ENCODE peak calls at places on chromosomes 3 and 15, in five cellular contexts. X is frontal cortex, U is caudate nucleus, C is H54, J is T47D. K is an unnamed sample.

GRCh38 chr3:134363381-134363755 is 10.9 kb downstream of the AMOTL2 start:
- DNase-seq in C (no peak), J (peak; percentile 22), U (no peak), X (no peak), K (no peak)

GRCh38 chr3:42061711-42062408 is 29.3 kb upstream of the TRAK1 start:
- DNase-seq in U (no peak), J (peak; percentile 42), C (peak; percentile 75), X (peak; percentile 46), K (peak; percentile 91)

GRCh38 chr3:141875893-141876380 is 506 bp upstream of the ATP1B3 start:
- DNase-seq in J (peak; percentile 82), U (no peak), X (peak; percentile 57), C (no peak), K (peak; percentile 64)

GRCh38 chr3:186915808-186916796 is 14.2 kb upstream of the ST6GAL1 start:
- DNase-seq in C (no peak), J (peak; percentile 56), X (no peak), U (no peak), K (no peak)

GRCh38 chr15:100650685-100651084 is 48.3 kb downstream of the ASB7 start:
- DNase-seq in X (no peak), J (peak; percentile 30), U (no peak), C (no peak), K (no peak)

GRCh38 chr3:137013955-137014688 is 56.3 kb downstream of the IL20RB start:
- DNase-seq in J (peak; percentile 94), U (peak; percentile 83), C (peak; percentile 78), X (peak; percentile 85), K (peak; percentile 92)

GRCh38 chr15:74400915-74401757 is 32.6 kb downstream of the SEMA7A start:
- DNase-seq in J (peak; percentile 41), C (no peak), X (no peak), U (no peak), K (peak; percentile 59)

GRCh38 chr3:42819351-42819965 is 10.2 kb downstream of the ACKR2 start:
- DNase-seq in J (peak; percentile 63), U (no peak), C (no peak), X (no peak), K (no peak)

GRCh38 chr15:43370310-43370974 is 401 bp downstream of the ZSCAN29 start:
- DNase-seq in U (no peak), C (peak; percentile 46), X (peak; percentile 28), J (no peak), K (peak; percentile 19)

GRCh38 chr3:193829781-193830180 is 236.8 kb downstream of the OPA1 start:
- DNase-seq in C (peak; percentile 57), U (no peak), J (peak; percentile 97), X (no peak), K (peak; percentile 76)

GRCh38 chr3:38133557-38134405 is 3.1 kb downstream of the ACAA1 start:
- DNase-seq in C (no peak), J (peak; percentile 65), X (no peak), U (no peak), K (no peak)

GRCh38 chr15:40233727-40234577 is 4.9 kb upstream of the PAK6 start:
- DNase-seq in J (no peak), X (no peak), U (no peak), C (no peak), K (no peak)

GRCh38 chr3:31911124-31911523 is 69.9 kb downstream of the OSBPL10 start:
- DNase-seq in J (no peak), U (no peak), C (no peak), X (no peak), K (no peak)

GRCh38 chr3:38227989-38228388 is 37.6 kb upstream of the SLC22A13 start:
- DNase-seq in X (no peak), C (no peak), J (no peak), U (no peak), K (peak; percentile 61)

GRCh38 chr3:25428003-25428861 is at the start of gene RARB:
- DNase-seq in J (peak; percentile 82), C (peak; percentile 55), X (peak; percentile 69), U (peak; percentile 34), K (peak; percentile 80)

GRCh38 chr3:159619341-159619885 is 369.2 kb upstream of the IL12A start:
- DNase-seq in U (no peak), J (no peak), X (no peak), C (no peak), K (no peak)

GRCh38 chr3:42823351-42823750 is 14.1 kb downstream of the ACKR2 start:
- DNase-seq in X (no peak), U (no peak), J (peak; percentile 84), C (no peak), K (no peak)

GRCh38 chr3:141926929-141927328 is 50.5 kb downstream of the ATP1B3 start:
- DNase-seq in J (no peak), X (no peak), U (no peak), C (no peak), K (no peak)

GRCh38 chr3:132399054-132399929 is 18.0 kb upstream of the DNAJC13 start:
- DNase-seq in U (no peak), J (peak; percentile 74), C (peak; percentile 28), X (peak; percentile 60), K (peak; percentile 39)

GRCh38 chr3:194876403-194877165 is 190.9 kb downstream of the FAM43A start:
- DNase-seq in X (no peak), J (no peak), U (no peak), C (no peak), K (no peak)

GRCh38 chr3:44130249-44130648 is 111.4 kb upstream of the TOPAZ1 start:
- DNase-seq in U (no peak), J (no peak), X (no peak), C (no peak), K (no peak)

GRCh38 chr3:43814461-43814860 is 123.7 kb downstream of the ABHD5 start:
- DNase-seq in X (no peak), J (no peak), U (no peak), C (no peak), K (no peak)

GRCh38 chr3:139117136-139117675 is 72.5 kb upstream of the PRR23C start:
- DNase-seq in J (peak; percentile 49), C (no peak), U (no peak), X (no peak), K (no peak)

GRCh38 chr3:58623961-58624360 is 42.6 kb downstream of the FAM3D start:
- DNase-seq in U (no peak), C (no peak), X (no peak), J (no peak), K (no peak)

GRCh38 chr15:46280753-46281521 is 646.1 kb downstream of the SQOR start:
- DNase-seq in J (peak; percentile 68), U (no peak), C (no peak), X (no peak), K (peak; percentile 34)

GRCh38 chr3:159732172-159733111 is 256.2 kb upstream of the IL12A start:
- DNase-seq in X (no peak), J (peak; percentile 90), C (no peak), U (no peak), K (peak; percentile 79)

GRCh38 chr3:160140756-160141155 is 84.5 kb upstream of the C3orf80 start:
- DNase-seq in X (no peak), U (no peak), J (no peak), C (no peak), K (no peak)

GRCh38 chr3:124092811-124093210 is 100.9 kb upstream of the ROPN1 start:
- DNase-seq in J (no peak), X (no peak), U (no peak), C (no peak), K (peak; percentile 29)

GRCh38 chr15:70921297-70921696 is 28.7 kb downstream of the LRRC49 start:
- DNase-seq in J (no peak), U (no peak), C (no peak), X (no peak), K (no peak)

GRCh38 chr3:185292238-185292637 is 38.4 kb upstream of the EHHADH start:
- DNase-seq in X (no peak), U (no peak), C (no peak), J (no peak), K (no peak)

GRCh38 chr3:74465652-74466415 is 148.6 kb downstream of the CNTN3 start:
- DNase-seq in X (peak; percentile 1), J (no peak), U (no peak), C (no peak), K (peak; percentile 24)

GRCh38 chr3:161296814-161297213 is 74.5 kb downstream of the SPTSSB start:
- DNase-seq in C (no peak), J (no peak), U (no peak), X (no peak), K (no peak)

GRCh38 chr3:105349988-105350387 is 16.7 kb upstream of the ALCAM start:
- DNase-seq in J (no peak), X (no peak), C (no peak), U (no peak), K (no peak)

GRCh38 chr3:140359198-140359995 is 318.5 kb upstream of the TRIM42 start:
- DNase-seq in X (no peak), U (no peak), J (no peak), C (no peak), K (no peak)

GRCh38 chr15:81032818-81033217 is 32.1 kb downstream of the TLNRD1 start:
- DNase-seq in U (no peak), X (no peak), C (no peak), J (peak; percentile 89), K (no peak)

GRCh38 chr15:78928616-78929093 is 16.2 kb downstream of the CTSH start:
- DNase-seq in C (no peak), U (no peak), X (no peak), J (no peak), K (no peak)

GRCh38 chr3:136255672-136256406 is 5.7 kb downstream of the PCCB start:
- DNase-seq in X (peak; percentile 29), J (no peak), C (no peak), U (no peak), K (no peak)

GRCh38 chr3:160200328-160200727 is 24.9 kb upstream of the C3orf80 start:
- DNase-seq in X (no peak), J (no peak), U (no peak), C (no peak), K (no peak)

GRCh38 chr3:191775451-191776233 is 314.7 kb downstream of the PYDC2 start:
- DNase-seq in X (no peak), J (peak; percentile 39), U (no peak), C (peak; percentile 14), K (peak; percentile 71)